ENCODE peak calls at places on chromosomes 6 and 20, in five cellular contexts. M, X, H, D and W are unnamed samples.

GRCh38 chr6:42140051-42140450 is 2.4 kb downstream of the C6orf132 start:
- DNase-seq in M (no peak), X (peak), H (peak), D (no peak), W (no peak)

GRCh38 chr20:38609828-38610227 is 8.2 kb downstream of the ARHGAP40 start:
- DNase-seq in M (no peak), X (no peak), H (no peak), D (no peak), W (no peak)

GRCh38 chr6:37262446-37263026 is 4.6 kb upstream of the TMEM217 start:
- DNase-seq in M (no peak), X (no peak), H (no peak), D (no peak), W (no peak)

GRCh38 chr20:33648396-33649004 is 13.6 kb upstream of the C20orf144 start:
- DNase-seq in M (no peak), X (no peak), H (no peak), D (no peak), W (no peak)

GRCh38 chr20:11459090-11459877 is 458.4 kb upstream of the BTBD3 start:
- DNase-seq in M (no peak), X (no peak), H (peak), D (no peak), W (no peak)

GRCh38 chr20:50501970-50502745 is 8.0 kb upstream of the PTPN1 start:
- DNase-seq in M (no peak), X (no peak), H (no peak), D (no peak), W (no peak)

GRCh38 chr6:89400912-89401399 is 11.1 kb downstream of the RRAGD start:
- DNase-seq in M (no peak), X (peak), H (peak), D (no peak), W (no peak)

GRCh38 chr6:138682722-138683521 is 90.6 kb upstream of the CCDC28A start:
- DNase-seq in M (no peak), X (peak), H (no peak), D (no peak), W (no peak)

GRCh38 chr20:32585519-32586127 is 490 bp upstream of the NOL4L start:
- DNase-seq in M (peak), X (no peak), H (no peak), D (no peak), W (no peak)

GRCh38 chr20:59931511-59932312 is 1.7 kb downstream of the SYCP2 start:
- DNase-seq in M (no peak), X (no peak), H (no peak), D (no peak), W (no peak)

GRCh38 chr6:40293824-40294188 is 293.4 kb downstream of the LRFN2 start:
- DNase-seq in M (no peak), X (peak), H (no peak), D (no peak), W (no peak)

GRCh38 chr6:7129360-7129759 is 21.6 kb downstream of the RREB1 start:
- DNase-seq in M (no peak), X (no peak), H (no peak), D (no peak), W (no peak)

GRCh38 chr20:49887251-49887827 is 28.0 kb downstream of the SPATA2 start:
- DNase-seq in M (no peak), X (no peak), H (peak), D (no peak), W (no peak)

GRCh38 chr20:58697201-58697866 is 4.7 kb downstream of the NPEPL1 start:
- DNase-seq in M (no peak), X (no peak), H (no peak), D (no peak), W (no peak)

GRCh38 chr6:170189236-170189635 is 101.6 kb downstream of the DLL1 start:
- DNase-seq in M (peak), X (no peak), H (no peak), D (no peak), W (no peak)

GRCh38 chr6:37680668-37681067 is 17.0 kb downstream of the MDGA1 start:
- DNase-seq in M (no peak), X (no peak), H (no peak), D (no peak), W (no peak)

GRCh38 chr6:131159578-131159977 is 24.3 kb downstream of the AKAP7 start:
- DNase-seq in M (no peak), X (peak), H (peak), D (no peak), W (no peak)

GRCh38 chr20:33401042-33401921 is at the start of gene CDK5RAP1:
- DNase-seq in M (peak), X (peak), H (peak), D (peak), W (peak)

GRCh38 chr6:48613221-48613949 is 502.4 kb upstream of the PTCHD4 start:
- DNase-seq in M (no peak), X (peak), H (no peak), D (no peak), W (no peak)

GRCh38 chr6:142474446-142475289 is 172.9 kb downstream of the ADGRG6 start:
- DNase-seq in M (peak), X (peak), H (peak), D (no peak), W (peak)

GRCh38 chr20:32287231-32287638 is 9.8 kb downstream of the KIF3B start:
- DNase-seq in M (no peak), X (no peak), H (no peak), D (no peak), W (no peak)

GRCh38 chr6:28585335-28585734 is 59.7 kb downstream of the GPX5 start:
- DNase-seq in M (no peak), X (peak), H (peak), D (no peak), W (no peak)